ENCODE peak calls at places on chromosomes 12 and 14, in seven cellular contexts. V is NCI-H2081 treated with DMSO at 0.1 percent for 48 hours, R is endothelial cell, N is ACHN, T is AG09319, G is heart right ventricle, J is lung microvascular endothelial cell. W is an unnamed sample.

GRCh38 chr14:71465316-71465715 is 466.9 kb upstream of the RGS6 start:
- DNase-seq in J (no peak), T (no peak), N (no peak), G (no peak), V (no peak), R (no peak), W (peak; percentile 42)

GRCh38 chr14:31550589-31550988 is 10.6 kb upstream of the NUBPL start:
- DNase-seq in V (no peak), T (no peak), R (no peak), J (no peak), G (no peak), N (no peak), W (no peak)

GRCh38 chr12:96427269-96427729 is 27.1 kb upstream of the CDK17 start:
- DNase-seq in V (no peak), N (peak; percentile 99), J (peak; percentile 77), R (peak; percentile 16), G (peak; percentile 80), T (peak; percentile 99), W (peak; percentile 100)

GRCh38 chr12:83700858-83701257 is 1014.2 kb downstream of the TMTC2 start:
- DNase-seq in T (no peak), J (no peak), G (no peak), V (no peak), N (no peak), R (no peak), W (no peak)

GRCh38 chr12:78697817-78698415 is 166.7 kb upstream of the SYT1 start:
- DNase-seq in J (no peak), T (no peak), G (no peak), V (no peak), N (peak; percentile 28), R (no peak), W (peak; percentile 74)

GRCh38 chr14:64235652-64236640 is 58.2 kb downstream of the ESR2 start:
- DNase-seq in R (no peak), G (no peak), V (no peak), J (no peak), T (no peak), N (peak; percentile 19), W (no peak)

GRCh38 chr14:23573384-23573783 is 5.2 kb downstream of the JPH4 start:
- DNase-seq in R (no peak), N (no peak), T (no peak), V (no peak), G (no peak), J (no peak), W (no peak)

GRCh38 chr14:70672328-70672675 is 30.6 kb downstream of the TTC9 start:
- DNase-seq in J (no peak), V (no peak), R (no peak), T (no peak), N (no peak), G (no peak), W (no peak)